ENCODE peak calls at places on chromosome 2, in six cellular contexts. B is tibial nerve, M is IMR-90, P is thyroid gland, X is prostate gland, C is right lobe of liver. Y is an unnamed sample. For H3K4me1, the result is how much of the 10 kb centered on the place peaks cover.

GRCh38 chr2:36780231-36780808 is 83.8 kb downstream of the VIT start:
- DNase-seq in P (no peak), X (peak), B (peak), C (no peak), M (peak), Y (no peak)

GRCh38 chr2:239290618-239291504 is 110.0 kb downstream of the HDAC4 start:
- DNase-seq in M (no peak), P (peak), X (no peak), B (no peak), C (peak), Y (peak)

GRCh38 chr2:108621087-108621559 is 86.9 kb downstream of the LIMS1 start:
- DNase-seq in B (no peak), C (no peak), P (peak), X (peak), M (peak), Y (peak)

GRCh38 chr2:241657851-241658254 is 20.4 kb downstream of the ATG4B start:
- DNase-seq in C (no peak), X (peak), B (no peak), M (no peak), P (no peak), Y (no peak)

GRCh38 chr2:38537937-38538525 is 64.7 kb downstream of the HNRNPLL start:
- DNase-seq in X (no peak), B (no peak), C (no peak), P (no peak), M (no peak), Y (no peak)

GRCh38 chr2:96116879-96117533 is 635 bp upstream of the ADRA2B start:
- DNase-seq in B (no peak), M (peak), C (peak), X (peak), P (peak), Y (peak)

GRCh38 chr2:20015482-20016083 is 3.1 kb upstream of the MATN3 start:
- DNase-seq in B (no peak), P (no peak), C (no peak), M (peak), X (no peak), Y (no peak)

GRCh38 chr2:173370198-173370597 is 15.5 kb downstream of the CDCA7 start:
- DNase-seq in B (no peak), P (no peak), M (no peak), C (no peak), X (no peak), Y (no peak)

GRCh38 chr2:154455871-154456270 is 242.6 kb upstream of the KCNJ3 start:
- DNase-seq in P (no peak), X (no peak), B (no peak), M (no peak), C (no peak), Y (no peak)

GRCh38 chr2:157055660-157056199 is 201.8 kb upstream of the GALNT5 start:
- DNase-seq in X (no peak), C (no peak), M (peak), P (no peak), B (peak), Y (no peak)

GRCh38 chr2:146821836-146822316 is 1023.0 kb upstream of the ACVR2A start:
- DNase-seq in B (no peak), M (peak), P (no peak), X (no peak), C (no peak), Y (no peak)

GRCh38 chr2:6866239-6866745 is 585 bp upstream of the CMPK2 start:
- DNase-seq in C (no peak), M (peak), B (no peak), P (peak), X (no peak), Y (peak)

GRCh38 chr2:163515836-163516235 is 220.0 kb downstream of the FIGN start:
- DNase-seq in P (no peak), C (no peak), X (no peak), M (no peak), B (no peak), Y (no peak)

GRCh38 chr2:28367667-28368416 is 24.8 kb upstream of the FOSL2 start:
- DNase-seq in P (no peak), B (no peak), C (no peak), M (no peak), X (no peak), Y (no peak)

GRCh38 chr2:188394931-188395330 is 103.3 kb downstream of the GULP1 start:
- DNase-seq in P (no peak), X (no peak), C (no peak), M (no peak), B (no peak), Y (no peak)

GRCh38 chr2:37653093-37653492 is 18.3 kb downstream of the CDC42EP3 start:
- DNase-seq in B (no peak), P (no peak), X (no peak), M (no peak), C (no peak), Y (no peak)

DNA sequence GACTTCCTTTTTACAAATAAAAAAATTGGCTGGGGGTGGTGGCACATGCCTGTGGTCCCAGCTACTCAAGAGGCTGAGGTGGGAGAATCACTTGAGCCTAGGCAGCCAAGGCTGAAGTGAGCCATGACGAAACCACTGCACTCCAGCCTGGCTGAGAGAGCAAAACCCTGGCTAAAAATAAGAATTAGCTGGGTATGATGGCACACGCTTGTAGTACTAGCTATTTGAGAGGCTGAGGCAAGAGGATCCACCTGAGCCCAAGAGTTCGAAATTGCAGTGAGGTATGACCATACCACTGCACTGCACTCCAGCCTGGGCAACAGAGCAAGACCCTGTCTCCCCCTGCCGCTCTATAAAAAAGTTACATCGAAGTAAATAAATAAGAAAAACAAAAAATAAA is 33.7 kb downstream of the GFPT1 start:
- DNase-seq in M (no peak), P (peak), B (no peak), C (no peak), X (no peak), Y (no peak)
- H3K4me1 ChIP-seq in M (under half), P (under half), B (under half), C (under half), X (under half), Y (under half)

GRCh38 chr2:130186391-130186790 is 4.3 kb downstream of the MZT2B start:
- DNase-seq in X (no peak), B (no peak), C (no peak), P (no peak), M (no peak), Y (no peak)

GRCh38 chr2:130185896-130186295 is 3.8 kb downstream of the MZT2B start:
- DNase-seq in M (no peak), X (no peak), C (no peak), B (no peak), P (peak), Y (no peak)

GRCh38 chr2:130185436-130185835 is 3.4 kb downstream of the MZT2B start:
- DNase-seq in B (no peak), P (no peak), X (no peak), C (no peak), M (no peak), Y (no peak)

GRCh38 chr2:130183500-130184373 is 1.7 kb downstream of the MZT2B start:
- DNase-seq in M (peak), B (no peak), C (no peak), P (peak), X (no peak), Y (peak)

GRCh38 chr2:130181338-130181879 is at the start of gene SMPD4:
- DNase-seq in M (peak), P (peak), X (peak), B (peak), C (peak), Y (peak)
- TF ChIP-seq POLR2A in M (peak), P (peak), X (peak), B (no peak), C (peak), Y (peak)

DNA sequence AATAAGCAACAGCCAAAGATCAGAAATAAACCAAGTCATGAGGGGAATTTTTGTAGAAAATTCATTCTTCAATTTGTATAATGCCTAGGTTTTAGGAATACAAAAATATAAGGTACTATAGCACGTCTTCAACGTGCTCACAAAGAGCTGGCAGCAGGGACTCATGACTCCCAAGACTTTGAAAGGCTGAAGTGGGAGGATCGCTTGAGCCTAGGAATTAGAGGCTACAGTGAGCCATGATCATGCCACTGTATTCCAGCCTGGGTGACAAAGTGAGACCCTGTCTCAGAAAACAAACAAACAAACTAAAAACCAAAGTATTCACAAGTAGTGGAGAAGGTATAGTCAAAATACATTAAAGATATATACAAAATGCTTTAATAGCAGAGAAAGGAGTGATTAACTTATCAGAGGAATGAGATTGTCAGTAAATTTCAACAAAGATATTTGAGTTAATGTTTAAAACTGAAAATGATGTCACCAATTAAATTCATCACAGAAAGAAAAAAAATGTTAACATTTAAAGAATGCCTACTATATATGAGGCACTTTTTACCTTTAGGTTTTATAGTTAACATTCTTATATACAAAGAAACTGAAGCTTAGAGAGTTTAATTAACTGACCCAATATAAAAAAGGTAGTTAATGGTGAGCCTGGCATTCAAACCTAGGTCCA is 3.2 kb downstream of the WDR33 start:
- DNase-seq in C (no peak), M (no peak), P (no peak), B (no peak), X (no peak), Y (no peak)
- H3K4me3 ChIP-seq in C (no peak), M (no peak), P (no peak), B (no peak), X (no peak), Y (no peak)

GRCh38 chr2:171139860-171140259 is 20.8 kb downstream of the TLK1 start:
- DNase-seq in M (no peak), C (no peak), X (no peak), P (no peak), B (no peak), Y (peak)

GRCh38 chr2:171143670-171144062 is 17.0 kb downstream of the TLK1 start:
- DNase-seq in C (no peak), X (no peak), M (no peak), B (no peak), P (no peak), Y (no peak)

GRCh38 chr2:171142398-171142797 is 18.3 kb downstream of the TLK1 start:
- DNase-seq in C (no peak), B (no peak), M (no peak), X (no peak), P (no peak), Y (no peak)

GRCh38 chr2:171146071-171146470 is 14.6 kb downstream of the TLK1 start:
- DNase-seq in P (no peak), C (no peak), X (no peak), B (no peak), M (no peak), Y (no peak)

GRCh38 chr2:171141320-171141719 is 19.4 kb downstream of the TLK1 start:
- DNase-seq in B (no peak), C (no peak), P (no peak), X (no peak), M (no peak), Y (no peak)
- H3K4me1 ChIP-seq in B (under half), C (under half), P (under half), X (under half), M (under half), Y (half or more)

DNA sequence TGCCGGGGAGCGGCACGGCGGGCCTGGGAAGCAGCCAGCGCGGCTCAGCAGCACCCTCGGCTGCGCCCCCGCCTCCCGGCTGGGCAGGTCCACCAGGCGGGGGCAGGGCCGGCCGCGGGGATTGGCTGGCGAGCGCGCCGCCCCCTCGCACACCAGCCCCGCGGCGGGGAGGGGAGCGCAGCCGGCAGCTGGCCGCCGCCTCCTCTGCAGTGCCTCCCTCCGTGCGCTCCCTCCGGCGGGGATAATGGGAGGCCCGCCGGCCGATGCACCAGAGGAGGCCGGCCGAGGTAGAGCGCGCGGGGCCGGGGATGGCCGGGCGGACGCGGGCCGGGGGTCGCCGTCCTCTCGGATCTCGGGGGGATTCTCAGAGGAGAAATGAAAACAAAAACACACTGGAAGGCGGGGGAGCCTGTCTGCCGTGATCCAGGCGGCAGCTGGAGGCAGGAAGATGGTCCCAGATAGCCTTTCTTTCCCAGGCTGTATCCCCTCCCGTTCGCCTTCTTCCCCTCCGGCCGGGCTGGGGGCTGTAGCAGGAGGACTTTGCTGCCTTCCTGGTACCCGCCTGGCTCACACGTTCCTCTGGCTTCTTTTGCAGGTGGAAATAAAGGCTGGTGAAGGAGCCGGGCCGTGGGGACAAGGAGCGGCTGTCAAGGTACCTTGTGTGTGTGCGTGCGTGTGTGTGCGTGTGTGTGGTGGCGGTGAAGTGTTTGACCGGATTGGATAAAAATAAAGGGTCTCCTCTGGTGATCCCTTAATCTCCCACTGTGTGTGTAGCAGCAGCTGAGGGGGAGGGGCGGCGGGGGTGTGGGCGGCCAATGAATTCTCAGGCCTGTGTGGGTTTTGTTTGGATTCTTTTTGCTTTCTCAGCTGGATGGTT is 18.0 kb downstream of the TET3 start:
- DNase-seq in P (peak), C (peak), B (peak), X (peak), M (peak), Y (peak)
- TF ChIP-seq POLR2A in P (peak), C (peak), B (peak), X (peak), M (peak), Y (peak)